ENCODE peak calls at places on chromosomes 11 and 22, in six cellular contexts. B, R, C, G, F and L are unnamed samples.

GRCh38 chr11:71934213-71934612 is 5.4 kb downstream of the RNF121 start:
- DNase-seq in F (no peak), G (no peak), C (no peak), B (no peak), R (no peak), L (no peak)

GRCh38 chr11:72085836-72086475 is 5.3 kb downstream of the LRRC51 start:
- DNase-seq in F (no peak), C (no peak), B (no peak), R (no peak), G (no peak), L (no peak)

GRCh38 chr11:114275295-114275694 is 20.9 kb upstream of the NNMT start:
- DNase-seq in R (no peak), C (no peak), B (no peak), G (no peak), F (peak; percentile 89), L (no peak)

GRCh38 chr11:20990447-20990846 is 321.1 kb downstream of the NELL1 start:
- DNase-seq in G (no peak), R (no peak), F (no peak), B (no peak), C (no peak), L (no peak)

GRCh38 chr11:5336331-5336730 is 7.0 kb downstream of the OR51B5 start:
- DNase-seq in B (no peak), F (no peak), G (no peak), C (no peak), R (no peak), L (no peak)

GRCh38 chr11:134382257-134382656 is 29.8 kb downstream of the B3GAT1 start:
- DNase-seq in R (no peak), B (no peak), G (no peak), C (no peak), F (peak; percentile 16), L (no peak)

GRCh38 chr11:79100093-79100704 is 340.6 kb downstream of the TENM4 start:
- DNase-seq in G (no peak), R (peak; percentile 45), F (no peak), B (peak; percentile 55), C (no peak), L (no peak)

GRCh38 chr22:17912942-17913704 is 111.2 kb downstream of the MICAL3 start:
- DNase-seq in C (no peak), F (peak; percentile 60), B (no peak), R (no peak), G (no peak), L (no peak)

GRCh38 chr11:33984682-33985389 is 66.7 kb upstream of the CAPRIN1 start:
- DNase-seq in G (no peak), C (no peak), B (no peak), F (no peak), R (no peak), L (no peak)
- H3K4me3 ChIP-seq in G (no peak overlapping the region), C (no peak overlapping the region), B (no peak overlapping the region), F (no peak overlapping the region), R (no peak overlapping the region), L (no peak overlapping the region)

DNA sequence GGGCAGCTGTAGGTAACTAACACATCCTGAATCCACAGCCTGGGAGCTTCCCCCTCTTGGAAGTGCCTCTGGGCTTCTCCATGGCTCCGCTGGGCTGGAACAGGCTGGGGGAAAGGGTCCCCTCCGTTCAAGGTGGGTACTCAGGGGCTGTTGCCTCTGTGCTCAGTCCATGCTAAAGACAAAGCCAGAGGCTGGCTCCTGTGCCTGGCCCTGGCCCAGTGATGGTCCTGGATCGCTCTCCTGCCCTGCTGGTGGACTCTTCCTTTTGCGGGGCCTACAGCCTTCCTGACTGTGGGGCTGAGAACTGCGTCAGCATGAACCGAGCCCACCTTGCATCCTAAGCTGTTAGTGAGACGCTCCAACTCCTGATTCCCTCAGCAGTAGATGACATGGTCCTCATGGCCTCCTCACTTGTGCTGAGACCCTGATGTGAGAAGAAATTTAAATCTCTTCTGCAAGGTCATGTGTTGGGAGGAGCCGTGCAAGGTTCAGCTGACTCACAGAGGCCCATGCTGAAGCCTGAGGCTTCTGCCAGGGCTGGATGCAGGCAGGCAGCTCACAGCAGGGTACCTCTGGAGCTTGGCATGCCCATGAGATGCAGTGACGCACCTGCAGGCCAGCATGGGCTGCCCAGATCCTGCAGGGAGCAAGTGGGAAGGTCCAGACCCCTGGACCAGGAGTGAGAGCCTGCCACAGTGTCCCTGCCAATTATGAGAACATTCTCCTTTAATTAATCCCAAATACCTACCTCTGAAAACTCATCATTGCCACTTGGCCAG is 1285.5 kb downstream of the TBC1D22A start:
- DNase-seq in B (no peak), F (no peak), C (no peak), R (no peak), G (no peak), L (no peak)
- H3K4me3 ChIP-seq in B (no peak overlapping the region), F (no peak overlapping the region), C (no peak overlapping the region), R (no peak overlapping the region), G (no peak overlapping the region), L (no peak overlapping the region)

GRCh38 chr22:46312056-46312455 is 15.4 kb downstream of the GTSE1 start:
- DNase-seq in R (no peak), G (no peak), B (no peak), F (no peak), C (peak; percentile 36), L (peak; percentile 50)
- H3K4me3 ChIP-seq in R (no peak overlapping the region), G (no peak overlapping the region), B (no peak overlapping the region), F (no peak overlapping the region), C (no peak overlapping the region), L (no peak overlapping the region)

GRCh38 chr22:19119949-19120348 is 2.3 kb downstream of the DGCR2 start:
- DNase-seq in G (no peak), F (no peak), C (no peak), R (no peak), B (no peak), L (peak; percentile 62)

GRCh38 chr22:19120829-19121630 is 1.2 kb downstream of the DGCR2 start:
- DNase-seq in G (no peak), B (peak; percentile 83), F (no peak), C (peak; percentile 76), R (peak; percentile 40), L (peak; percentile 77)

GRCh38 chr22:19115628-19116027 is 6.6 kb downstream of the DGCR2 start:
- DNase-seq in G (no peak), R (no peak), C (no peak), B (no peak), F (no peak), L (no peak)

GRCh38 chr22:19117111-19117512 is 5.1 kb downstream of the DGCR2 start:
- DNase-seq in F (no peak), C (no peak), R (no peak), G (no peak), B (peak; percentile 70), L (peak; percentile 54)

DNA sequence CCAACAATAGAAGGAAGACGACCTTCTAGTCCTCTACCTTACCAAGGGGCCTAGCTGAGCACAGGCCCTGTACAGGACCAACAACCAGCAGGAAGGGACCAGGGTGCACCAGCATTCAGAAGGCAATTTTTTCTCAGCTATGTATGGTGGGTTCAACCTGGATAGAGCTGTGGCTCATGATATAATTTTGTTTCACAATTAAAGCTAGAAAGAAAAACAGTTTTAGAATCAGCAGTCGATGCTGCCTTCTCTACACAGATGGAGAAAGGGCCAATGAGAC is 3.7 kb downstream of the DGCR2 start:
- DNase-seq in B (no peak), F (no peak), C (no peak), G (no peak), R (no peak), L (no peak)
- H3K4me3 ChIP-seq in B (no peak overlapping the region), F (no peak overlapping the region), C (no peak overlapping the region), G (no peak overlapping the region), R (no peak overlapping the region), L (no peak overlapping the region)

GRCh38 chr22:43996170-43996980 is 27.7 kb upstream of the PARVB start:
- DNase-seq in B (peak; percentile 32), F (peak; percentile 82), C (peak; percentile 83), G (no peak), R (peak; percentile 71), L (peak; percentile 94)
- H3K4me3 ChIP-seq in B (no peak overlapping the region), F (no peak overlapping the region), C (peak overlapping the region; percentile 44), G (no peak overlapping the region), R (peak overlapping the region; percentile 53), L (peak overlapping the region; percentile 41)

GRCh38 chr11:117016747-117017146 is 81.5 kb downstream of the SIK3 start:
- DNase-seq in G (no peak), R (no peak), F (no peak), B (no peak), C (no peak), L (no peak)
- H3K4me3 ChIP-seq in G (no peak overlapping the region), R (no peak overlapping the region), F (no peak overlapping the region), B (no peak overlapping the region), C (no peak overlapping the region), L (no peak overlapping the region)

GRCh38 chr11:44729718-44730117 is 3.0 kb downstream of the TSPAN18 start:
- DNase-seq in C (no peak), G (no peak), R (no peak), B (no peak), F (no peak), L (no peak)

GRCh38 chr11:44729065-44729464 is 2.3 kb downstream of the TSPAN18 start:
- DNase-seq in G (no peak), B (no peak), R (no peak), C (no peak), F (no peak), L (no peak)

GRCh38 chr11:44727373-44728084 is 767 bp downstream of the TSPAN18 start:
- DNase-seq in G (peak; percentile 90), B (peak; percentile 76), F (peak; percentile 96), R (peak; percentile 89), C (peak; percentile 83), L (peak; percentile 94)

GRCh38 chr11:44728085-44728410 is 1.3 kb downstream of the TSPAN18 start:
- DNase-seq in G (no peak), F (no peak), R (no peak), B (no peak), C (no peak), L (no peak)

GRCh38 chr11:44728491-44728910 is 1.7 kb downstream of the TSPAN18 start:
- DNase-seq in G (no peak), C (no peak), F (peak; percentile 64), B (no peak), R (no peak), L (no peak)
- H3K4me3 ChIP-seq in G (peak overlapping the region; percentile 80), C (peak overlapping the region; percentile 68), F (peak overlapping the region; percentile 62), B (no peak overlapping the region), R (no peak overlapping the region), L (no peak overlapping the region)

DNA sequence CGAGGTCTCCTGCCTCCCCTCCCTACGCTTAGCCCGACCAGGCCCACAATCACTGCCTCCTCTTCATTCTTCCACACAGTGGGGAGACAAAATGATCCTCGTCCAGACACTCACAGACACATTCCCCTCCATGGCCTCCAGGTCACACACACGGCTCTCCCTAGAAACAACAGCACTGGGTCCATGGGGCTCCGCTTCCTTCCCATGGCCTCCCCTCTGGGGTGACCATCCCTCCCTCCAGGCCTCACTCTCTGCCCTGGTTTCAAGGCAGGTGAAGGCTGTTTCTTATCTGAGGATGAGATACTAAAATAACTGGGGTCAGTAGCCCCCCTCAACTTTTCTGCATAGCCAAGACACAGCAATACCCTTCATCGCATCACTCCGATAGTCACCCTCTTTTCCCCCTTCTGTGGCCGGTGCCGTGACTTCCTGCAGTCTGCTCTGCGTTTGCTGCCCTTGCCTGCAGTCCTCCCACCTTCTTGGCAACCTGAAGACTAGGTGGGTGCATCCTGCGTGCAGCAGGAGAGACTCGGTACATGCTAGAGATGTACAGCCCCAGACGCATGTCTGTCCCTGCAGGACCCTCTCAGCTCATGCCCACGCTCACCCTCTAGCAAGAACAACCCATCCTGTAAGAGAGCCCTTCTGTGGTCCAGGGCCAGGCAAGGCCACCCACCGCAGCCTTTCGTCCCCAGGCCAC is 55.8 kb downstream of the CD6 start:
- DNase-seq in R (no peak), B (no peak), G (no peak), C (no peak), F (no peak), L (no peak)
- H3K4me3 ChIP-seq in R (no peak overlapping the region), B (no peak overlapping the region), G (no peak overlapping the region), C (no peak overlapping the region), F (no peak overlapping the region), L (no peak overlapping the region)

GRCh38 chr11:2814751-2815150 is 70.8 kb downstream of the CDKN1C start:
- DNase-seq in C (peak; percentile 21), R (no peak), B (no peak), F (peak; percentile 10), G (no peak), L (peak; percentile 41)
- H3K4me3 ChIP-seq in C (no peak overlapping the region), R (no peak overlapping the region), B (no peak overlapping the region), F (no peak overlapping the region), G (no peak overlapping the region), L (no peak overlapping the region)